ENCODE peak calls at places on chromosomes 6 and 20, in nine cellular contexts. J is H9; B is left lung; V is SK-N-SH; F is testis; N is spleen; P is naive thymus-derived CD4-positive, alpha-beta T cell; E is small intestine; Y is psoas muscle. R is an unnamed sample. For H3K27me3, the result is how much of the 10 kb centered on the place peaks cover.

GRCh38 chr6:156420172-156420993 is 356.8 kb upstream of the ARID1B start:
- DNase-seq in Y (no peak), F (no peak), P (no peak), E (no peak), V (no peak), B (no peak), J (no peak), N (no peak), R (no peak)

GRCh38 chr6:169571123-169571962 is 130.5 kb downstream of the WDR27 start:
- DNase-seq in P (no peak), E (no peak), F (no peak), B (no peak), Y (no peak), V (no peak), N (no peak), J (no peak), R (peak)

GRCh38 chr6:116419069-116419468 is 42.1 kb upstream of the CALHM6 start:
- DNase-seq in V (no peak), F (no peak), P (no peak), Y (no peak), N (no peak), B (no peak), E (no peak), J (no peak), R (no peak)

GRCh38 chr6:149843051-149843633 is 21.0 kb downstream of the LRP11 start:
- DNase-seq in V (no peak), P (no peak), F (no peak), N (no peak), B (no peak), E (no peak), J (no peak), Y (no peak), R (no peak)

GRCh38 chr6:331622-332521 is 39.6 kb downstream of the DUSP22 start:
- DNase-seq in E (no peak), P (no peak), V (no peak), B (no peak), N (peak), F (no peak), Y (no peak), J (no peak), R (no peak)

GRCh38 chr6:131862486-131862885 is 54.7 kb downstream of the ENPP1 start:
- DNase-seq in E (peak), N (no peak), F (no peak), J (no peak), Y (no peak), V (no peak), B (no peak), P (no peak), R (no peak)

GRCh38 chr6:53793318-53793975 is 1.4 kb upstream of the LRRC1 start:
- DNase-seq in P (no peak), V (peak), E (peak), B (peak), Y (peak), F (peak), J (peak), N (no peak), R (peak)

GRCh38 chr20:41200446-41201202 is 63.3 kb downstream of the PLCG1 start:
- DNase-seq in P (no peak), V (no peak), J (no peak), N (no peak), Y (no peak), E (no peak), F (no peak), B (no peak), R (no peak)

GRCh38 chr6:105276374-105276773 is 96.6 kb upstream of the POPDC3 start:
- DNase-seq in P (no peak), N (no peak), F (no peak), E (no peak), Y (no peak), V (no peak), B (no peak), J (no peak), R (no peak)

GRCh38 chr20:6767166-6767535 is 335 bp upstream of the BMP2 start:
- DNase-seq in V (no peak), J (peak), N (no peak), E (no peak), B (no peak), Y (no peak), F (no peak), P (no peak), R (no peak)
- H3K27ac ChIP-seq in V (no peak), J (no peak), N (peak), E (no peak), B (no peak), Y (peak), F (peak), P (no peak), R (peak)

GRCh38 chr6:142395768-142396231 is 94.0 kb downstream of the ADGRG6 start:
- DNase-seq in J (no peak), V (no peak), B (no peak), N (no peak), F (no peak), P (no peak), E (peak), Y (no peak), R (peak)
- H3K27me3 ChIP-seq in J (under half), V (under half), B (under half), N (under half), F (under half), P (under half), E (under half), Y (under half), R (under half)

GRCh38 chr6:35050291-35050987 is 90.7 kb downstream of the TCP11 start:
- DNase-seq in F (no peak), V (peak), J (no peak), B (no peak), Y (no peak), N (no peak), E (no peak), P (no peak), R (no peak)
- H3K27ac ChIP-seq in F (peak), V (peak), J (no peak), B (peak), Y (peak), N (peak), E (peak), P (no peak), R (no peak)

DNA sequence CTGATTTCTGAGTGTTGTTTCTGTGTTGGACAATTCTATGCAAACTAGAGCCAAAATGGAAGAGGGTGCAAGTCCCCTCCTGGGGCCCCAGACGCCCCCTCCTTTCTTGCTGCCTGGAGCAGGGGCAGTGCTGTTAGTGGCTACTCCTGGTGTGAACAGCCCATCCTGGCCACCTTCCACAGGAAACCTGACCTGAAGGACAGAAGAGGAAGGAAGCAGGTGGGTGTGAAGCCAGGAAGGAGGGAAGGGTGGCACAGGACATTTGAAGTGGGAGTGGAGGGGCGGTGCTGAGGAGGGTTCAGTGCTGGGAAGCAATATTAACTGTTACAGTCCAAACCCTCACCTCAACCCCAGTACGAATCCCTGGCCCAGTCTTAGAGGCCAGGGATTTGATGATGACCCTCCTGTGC is 725 bp downstream of the PRICKLE4 start:
- DNase-seq in B (peak), Y (no peak), V (no peak), E (peak), J (no peak), N (peak), P (no peak), F (no peak), R (peak)
- H3K27me3 ChIP-seq in B (under half), Y (under half), V (under half), E (under half), J (under half), N (under half), P (under half), F (under half), R (under half)

GRCh38 chr6:158488065-158488464 is 71.8 kb upstream of the TMEM181 start:
- DNase-seq in E (no peak), F (no peak), P (no peak), Y (no peak), J (no peak), N (no peak), V (no peak), B (no peak), R (peak)
- H3K27ac ChIP-seq in E (no peak), F (no peak), P (no peak), Y (no peak), J (no peak), N (no peak), V (peak), B (no peak), R (no peak)

GRCh38 chr6:108116781-108117426 is 42.4 kb upstream of the OSTM1 start:
- DNase-seq in P (peak), N (no peak), F (no peak), J (peak), E (no peak), V (peak), B (no peak), Y (no peak), R (no peak)
- H3K27me3 ChIP-seq in P (under half), N (under half), F (under half), J (half or more), E (under half), V (under half), B (half or more), Y (half or more), R (half or more)

DNA sequence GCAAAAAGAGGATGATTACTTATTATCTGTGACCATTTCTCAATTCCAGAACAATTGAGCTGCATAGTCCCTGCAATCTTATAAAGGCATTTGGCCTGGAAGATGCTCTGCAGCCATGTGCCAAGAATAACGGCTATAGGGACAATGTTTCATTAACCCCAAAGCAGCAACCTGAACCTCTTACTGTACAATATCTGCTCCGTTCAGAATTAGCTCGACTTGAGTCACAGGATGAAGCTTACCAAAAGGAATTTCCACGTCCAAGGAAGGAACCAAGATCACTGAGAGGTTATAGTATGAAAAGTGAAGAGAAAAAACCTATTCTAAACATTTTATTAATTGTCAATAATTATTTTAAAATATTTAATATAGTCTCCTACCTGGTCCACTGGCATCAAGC is 167.3 kb upstream of the GMDS start:
- DNase-seq in J (no peak), Y (no peak), F (no peak), V (no peak), N (no peak), E (no peak), P (no peak), B (no peak), R (no peak)
- H3K27ac ChIP-seq in J (no peak), Y (no peak), F (no peak), V (no peak), N (no peak), E (no peak), P (no peak), B (no peak), R (no peak)

GRCh38 chr20:46312945-46313861 is 4.9 kb upstream of the CDH22 start:
- DNase-seq in B (no peak), E (no peak), J (no peak), F (no peak), P (no peak), Y (no peak), N (no peak), V (no peak), R (no peak)
- H3K27me3 ChIP-seq in B (half or more), E (half or more), J (under half), F (under half), P (under half), Y (half or more), N (half or more), V (half or more), R (half or more)

GRCh38 chr6:81237226-81237625 is 515.3 kb downstream of the TENT5A start:
- DNase-seq in B (no peak), J (no peak), Y (no peak), F (no peak), E (no peak), V (no peak), N (no peak), P (no peak), R (no peak)

GRCh38 chr6:81241126-81241525 is 511.4 kb downstream of the TENT5A start:
- DNase-seq in B (no peak), J (no peak), P (no peak), V (no peak), E (no peak), Y (no peak), N (no peak), F (no peak), R (no peak)

GRCh38 chr6:81238390-81238789 is 514.1 kb downstream of the TENT5A start:
- DNase-seq in P (no peak), V (no peak), E (no peak), F (no peak), N (no peak), J (no peak), Y (no peak), B (no peak), R (no peak)

GRCh38 chr6:81233990-81234389 is 518.5 kb downstream of the TENT5A start:
- DNase-seq in B (no peak), Y (no peak), J (no peak), N (no peak), E (no peak), F (no peak), V (peak), P (no peak), R (no peak)

GRCh38 chr6:81235512-81235911 is 517.0 kb downstream of the TENT5A start:
- DNase-seq in P (no peak), N (no peak), B (no peak), F (no peak), E (no peak), J (no peak), Y (no peak), V (no peak), R (no peak)
- H3K27ac ChIP-seq in P (no peak), N (no peak), B (no peak), F (no peak), E (no peak), J (no peak), Y (no peak), V (no peak), R (no peak)

GRCh38 chr20:47818996-47819609 is 33.8 kb upstream of the SULF2 start:
- DNase-seq in J (no peak), V (no peak), N (peak), P (no peak), E (no peak), F (no peak), Y (no peak), B (no peak), R (no peak)

GRCh38 chr20:47816487-47817451 is 31.5 kb upstream of the SULF2 start:
- DNase-seq in Y (no peak), B (no peak), F (no peak), N (peak), V (no peak), P (no peak), J (no peak), E (no peak), R (no peak)

GRCh38 chr20:47818466-47818865 is 33.2 kb upstream of the SULF2 start:
- DNase-seq in E (no peak), V (no peak), F (no peak), P (no peak), J (no peak), Y (no peak), N (peak), B (no peak), R (no peak)

GRCh38 chr20:47815866-47816265 is 30.6 kb upstream of the SULF2 start:
- DNase-seq in F (no peak), N (peak), J (no peak), B (no peak), Y (no peak), V (no peak), P (no peak), E (no peak), R (no peak)

GRCh38 chr20:47817573-47817972 is 32.3 kb upstream of the SULF2 start:
- DNase-seq in B (no peak), E (no peak), J (no peak), F (no peak), Y (no peak), P (no peak), V (no peak), N (peak), R (no peak)
- H3K27me3 ChIP-seq in B (under half), E (under half), J (under half), F (under half), Y (under half), P (under half), V (under half), N (under half), R (under half)

R was measured in cardiac muscle cell.